ENCODE peak calls at places on chromosome 17, in eight cellular contexts. W is stimulated activated CD4-positive, alpha-beta T cell treated with anti-CD3 and anti-CD28 coated beads, Interleukin-15, amount 100 ng/mL, for 24 hours; H is brain microvascular endothelial cell; Q is occipital lobe; E is hypothalamus; Y is SIG-M5; D is activated CD8-positive, alpha-beta T cell treated with anti-CD3 and anti-CD28 coated beads for 36 hours; T is GM10248. M is an unnamed sample.

GRCh38 chr17:2064980-2065785 is 10.3 kb downstream of the HIC1 start:
- DNase-seq in W (peak; percentile 80), H (peak; percentile 77), Q (no peak), E (no peak), Y (no peak), D (peak; percentile 89), T (peak; percentile 78), M (no peak)

GRCh38 chr17:73949903-73950302 is 253.6 kb upstream of the RPL38 start:
- DNase-seq in W (no peak), H (no peak), Q (no peak), E (no peak), Y (no peak), D (no peak), T (no peak), M (no peak)

GRCh38 chr17:47311420-47311819 is 12.3 kb upstream of the EFCAB13 start:
- DNase-seq in W (no peak), H (no peak), Q (no peak), E (no peak), Y (no peak), D (no peak), T (no peak), M (no peak)

GRCh38 chr17:76081295-76082210 is 2.6 kb downstream of the ZACN start:
- DNase-seq in W (no peak), H (no peak), Q (no peak), E (no peak), Y (no peak), D (no peak), T (peak; percentile 13), M (no peak)

GRCh38 chr17:63434951-63435571 is 11.0 kb downstream of the CYB561 start:
- DNase-seq in W (no peak), H (no peak), Q (peak; percentile 83), E (no peak), Y (no peak), D (peak; percentile 58), T (no peak), M (peak; percentile 63)

GRCh38 chr17:42120161-42121065 is 754 bp downstream of the KAT2A start:
- DNase-seq in W (peak; percentile 53), H (no peak), Q (no peak), E (no peak), Y (no peak), D (peak; percentile 40), T (peak; percentile 46), M (no peak)

GRCh38 chr17:80034977-80035686 is 540 bp downstream of the TBC1D16 start:
- DNase-seq in W (peak; percentile 66), H (peak; percentile 20), Q (no peak), E (no peak), Y (no peak), D (peak; percentile 66), T (peak; percentile 44), M (no peak)

GRCh38 chr17:39628655-39629493 is 2.1 kb downstream of the PPP1R1B start:
- DNase-seq in W (no peak), H (no peak), Q (no peak), E (no peak), Y (no peak), D (no peak), T (no peak), M (no peak)

GRCh38 chr17:75684924-75685323 is 17.8 kb downstream of the SAP30BP start:
- DNase-seq in W (no peak), H (no peak), Q (no peak), E (no peak), Y (no peak), D (no peak), T (no peak), M (peak; percentile 43)

GRCh38 chr17:74276051-74276476 is 2.0 kb downstream of the DNAI2 start:
- DNase-seq in W (no peak), H (no peak), Q (no peak), E (no peak), Y (no peak), D (no peak), T (no peak), M (peak; percentile 60)

GRCh38 chr17:9307313-9307998 is 268.2 kb downstream of the STX8 start:
- DNase-seq in W (no peak), H (no peak), Q (no peak), E (no peak), Y (no peak), D (no peak), T (no peak), M (no peak)

GRCh38 chr17:13266596-13266995 is 248.8 kb upstream of the ELAC2 start:
- DNase-seq in W (no peak), H (no peak), Q (no peak), E (no peak), Y (no peak), D (no peak), T (no peak), M (no peak)

GRCh38 chr17:2721603-2722002 is 10.0 kb upstream of the CLUH start:
- DNase-seq in W (peak; percentile 38), H (no peak), Q (no peak), E (no peak), Y (no peak), D (peak; percentile 45), T (no peak), M (no peak)

GRCh38 chr17:79910985-79911361 is 71.7 kb upstream of the CBX4 start:
- DNase-seq in W (no peak), H (no peak), Q (no peak), E (no peak), Y (no peak), D (no peak), T (no peak), M (no peak)

GRCh38 chr17:15342460-15342859 is 1.1 kb upstream of the TEKT3 start:
- DNase-seq in W (no peak), H (peak; percentile 18), Q (no peak), E (no peak), Y (no peak), D (no peak), T (no peak), M (no peak)

GRCh38 chr17:44547625-44548297 is 9.5 kb upstream of the FZD2 start:
- DNase-seq in W (no peak), H (no peak), Q (no peak), E (no peak), Y (no peak), D (no peak), T (no peak), M (peak; percentile 11)

GRCh38 chr17:19867094-19867653 is 562 bp downstream of the ULK2 start:
- DNase-seq in W (peak; percentile 67), H (peak; percentile 29), Q (peak; percentile 61), E (peak; percentile 26), Y (no peak), D (peak; percentile 68), T (peak; percentile 70), M (peak; percentile 64)

GRCh38 chr17:80270836-80271235 is 10.2 kb downstream of the RNF213 start:
- DNase-seq in W (peak; percentile 73), H (peak; percentile 24), Q (no peak), E (no peak), Y (no peak), D (peak; percentile 61), T (no peak), M (no peak)

GRCh38 chr17:12839042-12839441 is 49.7 kb downstream of the ARHGAP44 start:
- DNase-seq in W (no peak), H (no peak), Q (no peak), E (no peak), Y (no peak), D (no peak), T (no peak), M (no peak)

GRCh38 chr17:81561494-81561885 is 9.3 kb upstream of the FAAP100 start:
- DNase-seq in W (no peak), H (peak; percentile 63), Q (no peak), E (no peak), Y (no peak), D (no peak), T (no peak), M (no peak)